ENCODE peak calls at places on chromosomes 13 and 19, in six cellular contexts. C is HepG2; V is cardiac muscle cell; U is NT2/D1; H is CD8-positive, alpha-beta memory T cell; B is tibial artery. R is an unnamed sample. For H3K4me1, the result is how much of the 10 kb centered on the place peaks cover.

GRCh38 chr13:95505265-95505664 is 47.3 kb upstream of the CLDN10 start:
- DNase-seq in C (no peak), V (no peak), U (peak), H (no peak), B (no peak), R (no peak)

GRCh38 chr13:79541426-79542049 is 60.6 kb downstream of the NDFIP2 start:
- DNase-seq in C (peak), V (peak), U (peak), H (peak), B (no peak), R (no peak)

GRCh38 chr19:30811397-30812098 is 439.4 kb downstream of the ZNF536 start:
- DNase-seq in C (no peak), V (no peak), U (no peak), H (no peak), B (no peak), R (no peak)

GRCh38 chr13:101611491-101612475 is 159.3 kb downstream of the ITGBL1 start:
- DNase-seq in C (peak), V (no peak), U (no peak), H (no peak), B (no peak), R (no peak)

GRCh38 chr19:41265376-41266153 is 1.4 kb downstream of the HNRNPUL1 start:
- DNase-seq in C (peak), V (peak), U (no peak), H (peak), B (no peak), R (no peak)

GRCh38 chr13:109213714-109214113 is 572.7 kb downstream of the IRS2 start:
- DNase-seq in C (no peak), V (no peak), U (no peak), H (no peak), B (no peak), R (no peak)

GRCh38 chr19:38208571-38208970 is 15.5 kb downstream of the DPF1 start:
- DNase-seq in C (no peak), V (no peak), U (no peak), H (no peak), B (no peak), R (no peak)

GRCh38 chr13:78241278-78241919 is 322.8 kb upstream of the EDNRB start:
- DNase-seq in C (peak), V (peak), U (peak), H (peak), B (no peak), R (no peak)

GRCh38 chr13:40344270-40345148 is 321.9 kb downstream of the FOXO1 start:
- DNase-seq in C (peak), V (peak), U (no peak), H (no peak), B (no peak), R (peak)

GRCh38 chr19:35777411-35777841 is 2.1 kb downstream of the ARHGAP33 start:
- DNase-seq in C (peak), V (no peak), U (peak), H (no peak), B (no peak), R (no peak)

GRCh38 chr13:49220856-49221614 is 897 bp downstream of the MLNR start:
- DNase-seq in C (no peak), V (no peak), U (no peak), H (no peak), B (no peak), R (no peak)

GRCh38 chr19:6375411-6376010 is at the start of gene PSPN:
- DNase-seq in C (no peak), V (no peak), U (no peak), H (no peak), B (no peak), R (no peak)

GRCh38 chr13:24176351-24177101 is 16.0 kb downstream of the SPATA13 start:
- DNase-seq in C (peak), V (no peak), U (no peak), H (no peak), B (no peak), R (no peak)

GRCh38 chr19:5225486-5226345 is 114.9 kb downstream of the PTPRS start:
- DNase-seq in C (peak), V (no peak), U (peak), H (no peak), B (no peak), R (no peak)

GRCh38 chr19:14971474-14971873 is 8.2 kb downstream of the SLC1A6 start:
- DNase-seq in C (no peak), V (no peak), U (no peak), H (no peak), B (no peak), R (no peak)

GRCh38 chr13:57250472-57250871 is 83.5 kb downstream of the PRR20E start:
- DNase-seq in C (no peak), V (no peak), U (no peak), H (no peak), B (no peak), R (no peak)

GRCh38 chr13:49840266-49840665 is 47.8 kb upstream of the KPNA3 start:
- DNase-seq in C (peak), V (no peak), U (peak), H (no peak), B (no peak), R (no peak)

GRCh38 chr19:40689339-40690049 is 957 bp downstream of the NUMBL start:
- DNase-seq in C (no peak), V (no peak), U (no peak), H (peak), B (peak), R (peak)

GRCh38 chr19:31171936-31172335 is 177.3 kb downstream of the TSHZ3 start:
- DNase-seq in C (no peak), V (no peak), U (no peak), H (no peak), B (no peak), R (no peak)

DNA sequence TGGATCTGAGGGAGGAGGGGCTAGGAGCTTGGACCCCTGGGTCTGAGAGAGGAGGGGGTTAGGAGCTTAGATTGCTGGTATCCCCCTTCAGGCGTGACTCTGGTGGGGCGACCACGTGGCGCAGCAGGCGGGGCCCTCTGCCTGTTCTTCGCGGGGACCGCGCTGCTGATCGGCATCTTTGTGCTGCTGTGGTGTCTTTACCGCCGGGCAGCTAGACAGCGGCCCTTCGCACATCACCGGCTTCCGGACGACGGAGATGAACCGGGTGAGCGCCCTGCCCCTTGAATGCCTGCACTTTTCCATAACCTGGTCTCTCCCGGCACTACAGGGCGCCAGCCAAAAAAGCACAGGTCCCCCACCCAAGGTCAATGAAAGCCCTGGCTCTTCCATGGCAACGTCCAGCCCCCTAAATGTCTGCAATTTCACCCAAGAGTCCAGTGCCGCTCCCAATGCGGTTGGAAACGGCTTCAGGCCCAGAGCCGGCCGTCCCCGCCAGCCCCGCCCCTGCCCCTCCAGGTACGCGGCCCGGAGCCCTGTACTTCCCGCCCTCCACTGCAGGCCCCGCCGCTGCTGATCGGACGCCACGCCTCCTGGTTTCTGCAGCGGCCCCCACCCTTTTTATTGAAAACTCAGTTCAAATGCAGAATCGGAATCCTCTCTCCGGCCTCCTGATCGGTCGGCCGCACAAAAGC is 2.8 kb downstream of the GFY start:
- DNase-seq in C (no peak), V (no peak), U (no peak), H (no peak), B (no peak), R (no peak)
- H3K4me1 ChIP-seq in C (under half), V (under half), U (under half), H (under half), B (under half), R (under half)

DNA sequence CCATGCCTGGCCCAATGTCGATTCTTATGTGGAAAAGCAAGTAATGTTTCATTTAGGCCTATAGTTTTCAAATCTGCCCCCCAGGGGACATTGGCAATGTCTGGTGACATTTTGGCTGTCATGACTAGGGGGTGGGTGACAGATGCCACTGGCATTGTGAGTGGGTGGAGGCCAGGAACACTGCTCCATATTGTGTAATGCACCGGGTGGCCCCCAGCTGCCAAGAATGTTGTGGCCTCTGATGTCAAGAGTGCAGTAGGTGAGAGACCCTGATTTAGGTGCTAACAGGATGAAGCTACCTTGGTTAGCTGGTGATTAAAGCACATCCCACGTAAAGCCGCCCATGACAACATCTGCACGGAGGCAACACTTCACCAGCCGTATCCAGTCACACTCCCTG is 10.8 kb downstream of the C19orf44 start:
- DNase-seq in C (no peak), V (no peak), U (no peak), H (no peak), B (no peak), R (no peak)
- H3K4me3 ChIP-seq in C (no peak), V (no peak), U (no peak), H (no peak), B (no peak), R (no peak)

DNA sequence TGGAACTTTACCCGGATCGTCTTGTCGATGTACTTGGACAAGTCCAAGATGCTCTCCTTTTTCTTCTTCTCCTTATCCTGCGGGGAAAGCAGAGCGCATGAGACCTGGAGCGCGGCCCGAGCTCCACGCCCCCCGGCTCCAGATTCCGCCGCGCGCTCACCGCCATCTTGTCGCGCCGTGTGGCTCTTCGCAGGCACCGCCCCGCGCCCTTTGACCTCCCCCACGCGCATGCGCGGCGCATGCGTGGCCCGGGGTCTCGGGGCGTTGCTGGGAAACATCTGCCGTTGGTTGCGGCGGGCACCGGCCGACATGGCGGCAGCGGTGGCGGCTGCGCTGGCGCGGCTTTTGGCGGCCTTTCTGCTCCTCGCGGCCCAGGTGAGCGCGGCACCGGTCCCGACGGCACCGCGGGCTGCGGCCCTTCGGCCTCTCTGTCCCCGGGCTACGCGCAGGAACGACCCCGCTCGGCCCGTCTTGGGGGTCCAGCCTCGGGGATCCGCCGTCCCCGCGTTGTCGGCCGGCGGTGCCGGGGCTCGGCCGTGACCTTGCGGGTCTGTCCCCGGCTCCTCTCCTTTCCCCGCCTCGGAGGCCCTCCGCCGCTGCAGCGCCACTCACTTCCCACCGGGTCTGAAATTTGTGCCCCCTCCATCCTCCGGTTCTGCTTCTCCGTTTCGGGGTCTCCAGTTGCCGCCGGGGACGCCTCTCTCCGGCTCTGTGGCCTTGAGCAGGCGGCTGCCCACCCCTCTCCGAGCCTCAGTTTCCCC is at the start of the genes LSM7 and SPPL2B:
- DNase-seq in C (peak), V (peak), U (peak), H (peak), B (peak), R (peak)
- H3K4me1 ChIP-seq in C (half or more), V (under half), U (under half), H (under half), B (under half), R (under half)

DNA sequence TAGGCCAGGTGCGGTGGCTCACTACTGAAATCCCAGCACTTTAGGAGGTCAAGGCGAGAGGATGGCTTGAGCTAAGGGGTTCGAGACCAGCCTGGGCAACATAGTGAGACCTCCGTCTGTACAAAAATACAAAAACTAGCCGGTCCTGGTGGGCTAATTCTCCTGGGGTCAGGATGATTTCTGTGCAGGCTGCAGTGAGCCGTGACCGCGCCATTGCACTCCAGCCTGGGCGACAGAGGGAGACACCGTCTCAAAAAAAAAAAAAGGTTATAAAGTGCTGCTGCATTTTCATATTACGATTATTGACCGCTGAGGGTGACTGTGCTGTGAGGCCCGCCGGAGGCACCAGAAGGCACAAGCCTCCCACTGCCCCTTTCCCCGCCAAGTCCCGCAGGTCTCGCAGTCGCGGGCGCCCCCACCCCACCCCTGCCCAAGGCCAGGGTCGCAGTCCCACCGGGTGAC is 477 bp upstream of the PLEKHF1 start:
- DNase-seq in C (no peak), V (no peak), U (no peak), H (no peak), B (no peak), R (no peak)
- H3K4me3 ChIP-seq in C (peak), V (peak), U (peak), H (peak), B (peak), R (peak)

DNA sequence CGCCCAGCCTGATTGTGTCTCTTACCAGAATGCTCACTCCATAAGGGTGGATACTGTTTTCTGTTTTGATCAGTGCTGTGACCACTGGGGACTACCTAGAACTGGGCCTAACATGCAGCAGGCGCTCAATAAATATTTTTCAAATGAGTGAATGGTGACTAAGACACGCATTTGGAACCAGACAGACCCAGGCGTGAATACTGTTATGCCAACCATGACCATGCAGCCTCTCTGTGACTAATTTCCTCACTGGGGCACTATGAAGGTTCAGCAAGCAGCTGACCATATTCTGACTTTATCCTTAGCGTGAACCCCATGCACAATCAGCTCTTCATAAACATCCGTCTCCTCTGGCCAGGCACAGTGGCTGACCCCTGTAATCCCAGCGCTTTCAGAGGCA is 13.0 kb upstream of the SPC24 start:
- DNase-seq in C (no peak), V (peak), U (no peak), H (no peak), B (no peak), R (no peak)
- H3K4me1 ChIP-seq in C (under half), V (under half), U (under half), H (under half), B (half or more), R (under half)

GRCh38 chr19:46416077-46416709 is 2.8 kb upstream of the CCDC8 start:
- DNase-seq in C (peak), V (peak), U (peak), H (no peak), B (peak), R (peak)

GRCh38 chr19:46412034-46412982 is 1.1 kb downstream of the CCDC8 start:
- DNase-seq in C (no peak), V (no peak), U (no peak), H (no peak), B (no peak), R (no peak)

GRCh38 chr19:46411088-46412033 is 2.0 kb downstream of the CCDC8 start:
- DNase-seq in C (no peak), V (no peak), U (no peak), H (no peak), B (no peak), R (no peak)

GRCh38 chr19:46412983-46413261 is 442 bp downstream of the CCDC8 start:
- DNase-seq in C (no peak), V (no peak), U (no peak), H (no peak), B (no peak), R (no peak)

GRCh38 chr19:46413262-46414031 is at the start of gene CCDC8:
- DNase-seq in C (no peak), V (peak), U (peak), H (no peak), B (peak), R (peak)
- H3K4me3 ChIP-seq in C (no peak), V (peak), U (peak), H (no peak), B (peak), R (peak)

GRCh38 chr19:1237754-1238372 is at the start of gene CBARP:
- DNase-seq in C (no peak), V (peak), U (no peak), H (no peak), B (no peak), R (no peak)

GRCh38 chr19:1240925-1241324 is 626 bp upstream of the ATP5F1D start:
- DNase-seq in C (no peak), V (no peak), U (no peak), H (no peak), B (no peak), R (no peak)

GRCh38 chr19:1238373-1239303 is 833 bp upstream of the CBARP start:
- DNase-seq in C (no peak), V (no peak), U (no peak), H (no peak), B (no peak), R (no peak)

GRCh38 chr19:1239796-1240737 is 1.5 kb upstream of the ATP5F1D start:
- DNase-seq in C (peak), V (peak), U (peak), H (peak), B (peak), R (peak)

DNA sequence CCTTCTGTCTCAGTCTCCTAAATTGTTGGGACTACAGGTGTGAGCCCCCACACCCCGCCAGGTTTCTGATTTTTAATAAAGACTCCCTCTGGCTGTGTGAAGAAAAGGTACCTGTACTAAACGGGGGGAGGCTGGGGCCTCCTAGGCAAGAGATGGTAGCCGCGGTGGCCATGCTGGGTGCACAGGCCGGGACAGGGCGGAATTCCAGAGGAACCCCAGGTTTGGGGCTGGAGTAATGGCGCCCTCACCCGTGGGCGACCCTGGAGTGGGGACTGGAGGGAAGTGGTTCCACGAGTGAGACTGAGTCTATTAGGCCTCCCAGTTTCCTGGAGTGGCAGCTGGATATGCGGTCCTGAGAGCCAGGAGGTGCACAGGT is 1.6 kb upstream of the CBARP start:
- DNase-seq in C (no peak), V (no peak), U (no peak), H (no peak), B (no peak), R (no peak)
- H3K4me1 ChIP-seq in C (under half), V (under half), U (under half), H (under half), B (half or more), R (under half)

GRCh38 chr19:19297759-19298158 is 22.6 kb downstream of the SUGP1 start:
- DNase-seq in C (no peak), V (no peak), U (no peak), H (no peak), B (no peak), R (no peak)
- H3K4me3 ChIP-seq in C (no peak), V (no peak), U (no peak), H (no peak), B (no peak), R (no peak)

GRCh38 chr13:21058361-21058760 is 3.0 kb downstream of the LATS2 start:
- DNase-seq in C (no peak), V (peak), U (no peak), H (no peak), B (no peak), R (no peak)

GRCh38 chr13:21055016-21055415 is 6.4 kb downstream of the LATS2 start:
- DNase-seq in C (no peak), V (no peak), U (no peak), H (no peak), B (no peak), R (no peak)

GRCh38 chr13:21054313-21054712 is 7.1 kb downstream of the LATS2 start:
- DNase-seq in C (no peak), V (no peak), U (no peak), H (no peak), B (peak), R (no peak)

GRCh38 chr13:21053231-21053630 is 8.2 kb downstream of the LATS2 start:
- DNase-seq in C (no peak), V (no peak), U (no peak), H (no peak), B (peak), R (no peak)

GRCh38 chr13:21055511-21056045 is 5.8 kb downstream of the LATS2 start:
- DNase-seq in C (no peak), V (no peak), U (no peak), H (no peak), B (no peak), R (no peak)
- H3K4me1 ChIP-seq in C (half or more), V (under half), U (under half), H (under half), B (half or more), R (half or more)

GRCh38 chr13:29846475-29847256 is 3.8 kb downstream of the UBL3 start:
- DNase-seq in C (no peak), V (no peak), U (no peak), H (no peak), B (no peak), R (no peak)
- H3K4me3 ChIP-seq in C (peak), V (peak), U (no peak), H (peak), B (peak), R (peak)

R was measured in psoas muscle.